ENCODE peak calls at places on chromosomes 5 and 9, in six cellular contexts. One of them, this sample, is unnamed.

GRCh38 chr9:136978073-136978864 is 965 bp downstream of the PTGDS start:
- DNase-seq in endothelial cell of umbilical vein: peak; percentile 39
- DNase-seq in A549: peak; percentile 89
- DNase-seq in K562: peak; percentile 89
- DNase-seq in GM12878: no peak
- DNase-seq in HepG2: no peak
- DNase-seq in this sample: no peak

GRCh38 chr5:174533127-174533453 is 191.3 kb upstream of the MSX2 start:
- DNase-seq in endothelial cell of umbilical vein: no peak
- DNase-seq in A549: peak; percentile 7
- DNase-seq in K562: no peak
- DNase-seq in GM12878: no peak
- DNase-seq in HepG2: no peak
- DNase-seq in this sample: no peak

GRCh38 chr5:17180957-17181723 is 36.3 kb upstream of the BASP1 start:
- DNase-seq in endothelial cell of umbilical vein: peak; percentile 74
- DNase-seq in A549: peak; percentile 95
- DNase-seq in K562: peak; percentile 5
- DNase-seq in GM12878: no peak
- DNase-seq in HepG2: peak; percentile 13
- DNase-seq in this sample: no peak

GRCh38 chr5:78604693-78605092 is 43.9 kb downstream of the LHFPL2 start:
- DNase-seq in endothelial cell of umbilical vein: no peak
- DNase-seq in A549: no peak
- DNase-seq in K562: no peak
- DNase-seq in GM12878: no peak
- DNase-seq in HepG2: peak; percentile 76
- DNase-seq in this sample: no peak

GRCh38 chr5:115586525-115587146 is 15.6 kb downstream of the TICAM2 start:
- DNase-seq in endothelial cell of umbilical vein: peak; percentile 41
- DNase-seq in A549: peak; percentile 18
- DNase-seq in K562: peak; percentile 25
- DNase-seq in GM12878: no peak
- DNase-seq in HepG2: peak; percentile 4
- DNase-seq in this sample: peak; percentile 38

GRCh38 chr5:123790226-123790625 is 278.2 kb downstream of the CSNK1G3 start:
- DNase-seq in endothelial cell of umbilical vein: no peak
- DNase-seq in A549: no peak
- DNase-seq in K562: no peak
- DNase-seq in GM12878: no peak
- DNase-seq in HepG2: no peak
- DNase-seq in this sample: no peak

GRCh38 chr9:29214162-29214520 is 1640.9 kb upstream of the C9orf72 start:
- DNase-seq in endothelial cell of umbilical vein: no peak
- DNase-seq in A549: peak; percentile 66
- DNase-seq in K562: no peak
- DNase-seq in GM12878: no peak
- DNase-seq in HepG2: no peak
- DNase-seq in this sample: no peak

GRCh38 chr9:98142182-98142924 is 23.3 kb upstream of the TRIM14 start:
- DNase-seq in endothelial cell of umbilical vein: no peak
- DNase-seq in A549: peak; percentile 24
- DNase-seq in K562: no peak
- DNase-seq in GM12878: no peak
- DNase-seq in HepG2: peak; percentile 51
- DNase-seq in this sample: no peak

GRCh38 chr9:86700601-86701000 is 246.7 kb downstream of the GAS1 start:
- DNase-seq in endothelial cell of umbilical vein: no peak
- DNase-seq in A549: no peak
- DNase-seq in K562: no peak
- DNase-seq in GM12878: no peak
- DNase-seq in HepG2: no peak
- DNase-seq in this sample: no peak

GRCh38 chr9:88013607-88014006 is 39.3 kb upstream of the CDK20 start:
- DNase-seq in endothelial cell of umbilical vein: no peak
- DNase-seq in A549: no peak
- DNase-seq in K562: no peak
- DNase-seq in GM12878: no peak
- DNase-seq in HepG2: no peak
- DNase-seq in this sample: no peak

GRCh38 chr5:170353946-170354345 is 35.2 kb downstream of the KCNMB1 start:
- DNase-seq in endothelial cell of umbilical vein: no peak
- DNase-seq in A549: no peak
- DNase-seq in K562: no peak
- DNase-seq in GM12878: no peak
- DNase-seq in HepG2: no peak
- DNase-seq in this sample: no peak

GRCh38 chr5:65059681-65060598 is 291.2 kb downstream of the CWC27 start:
- DNase-seq in endothelial cell of umbilical vein: peak; percentile 74
- DNase-seq in A549: no peak
- DNase-seq in K562: no peak
- DNase-seq in GM12878: peak; percentile 44
- DNase-seq in HepG2: no peak
- DNase-seq in this sample: no peak

GRCh38 chr5:181221792-181222629 is 1.1 kb upstream of the TRIM41 start:
- DNase-seq in endothelial cell of umbilical vein: peak; percentile 97
- DNase-seq in A549: peak; percentile 98
- DNase-seq in K562: peak; percentile 98
- DNase-seq in GM12878: peak; percentile 95
- DNase-seq in HepG2: peak; percentile 94
- DNase-seq in this sample: peak; percentile 96

GRCh38 chr5:61357745-61358144 is 25.7 kb downstream of the ZSWIM6 start:
- DNase-seq in endothelial cell of umbilical vein: no peak
- DNase-seq in A549: peak; percentile 63
- DNase-seq in K562: peak; percentile 48
- DNase-seq in GM12878: no peak
- DNase-seq in HepG2: peak; percentile 6
- DNase-seq in this sample: peak; percentile 38

GRCh38 chr9:136762915-136763648 is 1.2 kb downstream of the LCN15 start:
- DNase-seq in endothelial cell of umbilical vein: peak; percentile 29
- DNase-seq in A549: peak; percentile 79
- DNase-seq in K562: peak; percentile 91
- DNase-seq in GM12878: no peak
- DNase-seq in HepG2: peak; percentile 30
- DNase-seq in this sample: peak; percentile 37

GRCh38 chr9:137127301-137128157 is 11.4 kb upstream of the GRIN1 start:
- DNase-seq in endothelial cell of umbilical vein: peak; percentile 35
- DNase-seq in A549: peak; percentile 57
- DNase-seq in K562: peak; percentile 77
- DNase-seq in GM12878: no peak
- DNase-seq in HepG2: peak; percentile 65
- DNase-seq in this sample: peak; percentile 86

GRCh38 chr9:123031963-123032362 is 1.5 kb upstream of the GPR21 start:
- DNase-seq in endothelial cell of umbilical vein: no peak
- DNase-seq in A549: no peak
- DNase-seq in K562: no peak
- DNase-seq in GM12878: no peak
- DNase-seq in HepG2: no peak
- DNase-seq in this sample: no peak

GRCh38 chr9:75130621-75131020 is 42.3 kb downstream of the OSTF1 start:
- DNase-seq in endothelial cell of umbilical vein: no peak
- DNase-seq in A549: no peak
- DNase-seq in K562: no peak
- DNase-seq in GM12878: no peak
- DNase-seq in HepG2: no peak
- DNase-seq in this sample: no peak

GRCh38 chr5:98275980-98276379 is 497.5 kb upstream of the RGMB start:
- DNase-seq in endothelial cell of umbilical vein: no peak
- DNase-seq in A549: no peak
- DNase-seq in K562: no peak
- DNase-seq in GM12878: no peak
- DNase-seq in HepG2: no peak
- DNase-seq in this sample: no peak

GRCh38 chr9:121372563-121373400 is 2.7 kb upstream of the STOM start:
- DNase-seq in endothelial cell of umbilical vein: no peak
- DNase-seq in A549: peak; percentile 83
- DNase-seq in K562: peak; percentile 74
- DNase-seq in GM12878: no peak
- DNase-seq in HepG2: peak; percentile 94
- DNase-seq in this sample: no peak

GRCh38 chr5:171783051-171783450 is 2.6 kb upstream of the SMIM23 start:
- DNase-seq in endothelial cell of umbilical vein: no peak
- DNase-seq in A549: no peak
- DNase-seq in K562: no peak
- DNase-seq in GM12878: no peak
- DNase-seq in HepG2: no peak
- DNase-seq in this sample: no peak

GRCh38 chr5:130112246-130112645 is 208.0 kb downstream of the CHSY3 start:
- DNase-seq in endothelial cell of umbilical vein: no peak
- DNase-seq in A549: no peak
- DNase-seq in K562: no peak
- DNase-seq in GM12878: peak; percentile 5
- DNase-seq in HepG2: no peak
- DNase-seq in this sample: no peak

GRCh38 chr9:21994526-21994995 is at the start of gene CDKN2B-AS1:
- DNase-seq in endothelial cell of umbilical vein: peak; percentile 74
- DNase-seq in A549: no peak
- DNase-seq in K562: no peak
- DNase-seq in GM12878: no peak
- DNase-seq in HepG2: no peak
- DNase-seq in this sample: no peak

GRCh38 chr5:73786043-73786831 is 160.2 kb downstream of the ARHGEF28 start:
- DNase-seq in endothelial cell of umbilical vein: no peak
- DNase-seq in A549: no peak
- DNase-seq in K562: no peak
- DNase-seq in GM12878: no peak
- DNase-seq in HepG2: no peak
- DNase-seq in this sample: no peak

GRCh38 chr9:99299214-99300102 is 77.4 kb downstream of the SEC61B start:
- DNase-seq in endothelial cell of umbilical vein: peak; percentile 38
- DNase-seq in A549: peak; percentile 20
- DNase-seq in K562: no peak
- DNase-seq in GM12878: no peak
- DNase-seq in HepG2: peak; percentile 7
- DNase-seq in this sample: peak; percentile 39

GRCh38 chr5:73950441-73950873 is 324.5 kb downstream of the ARHGEF28 start:
- DNase-seq in endothelial cell of umbilical vein: no peak
- DNase-seq in A549: no peak
- DNase-seq in K562: no peak
- DNase-seq in GM12878: no peak
- DNase-seq in HepG2: no peak
- DNase-seq in this sample: no peak

GRCh38 chr5:99702565-99702964 is 773.8 kb upstream of the CHD1 start:
- DNase-seq in endothelial cell of umbilical vein: no peak
- DNase-seq in A549: no peak
- DNase-seq in K562: no peak
- DNase-seq in GM12878: no peak
- DNase-seq in HepG2: no peak
- DNase-seq in this sample: no peak

DNA sequence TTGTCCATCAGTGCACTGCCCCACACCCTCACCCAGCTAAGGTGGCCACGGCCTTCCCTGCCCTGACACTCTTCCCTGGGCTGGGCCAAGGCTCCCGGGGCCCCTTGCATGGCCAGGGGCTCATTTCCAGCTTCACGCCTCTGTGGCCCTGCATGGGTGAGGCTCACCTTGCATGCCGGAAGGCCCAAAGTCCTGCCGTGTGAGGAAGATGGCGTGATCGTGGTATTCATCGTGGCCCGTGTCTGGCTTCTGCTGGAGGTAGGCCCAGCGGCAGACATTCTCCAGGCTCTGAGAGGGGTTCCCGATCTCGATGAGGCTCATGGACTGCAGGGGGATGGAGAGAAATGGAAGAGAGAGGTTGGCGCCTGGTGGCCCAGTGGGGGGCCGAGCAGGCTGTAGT is 98.4 kb downstream of the ZNF354C start:
- DNase-seq in endothelial cell of umbilical vein: no peak
- DNase-seq in A549: no peak
- DNase-seq in K562: no peak
- DNase-seq in GM12878: no peak
- DNase-seq in HepG2: no peak
- DNase-seq in this sample: no peak
- TF ChIP-seq MYC in endothelial cell of umbilical vein: no peak
- TF ChIP-seq MYC in A549: no peak
- TF ChIP-seq MYC in K562: no peak
- TF ChIP-seq MYC in GM12878: no peak
- TF ChIP-seq MYC in HepG2: no peak
- TF ChIP-seq MYC in this sample: no peak

GRCh38 chr5:134524219-134524825 is 1.1 kb upstream of the JADE2 start:
- DNase-seq in endothelial cell of umbilical vein: peak; percentile 52
- DNase-seq in A549: peak; percentile 88
- DNase-seq in K562: peak; percentile 81
- DNase-seq in GM12878: no peak
- DNase-seq in HepG2: no peak
- DNase-seq in this sample: peak; percentile 92

GRCh38 chr5:134525687-134526482 is 415 bp downstream of the JADE2 start:
- DNase-seq in endothelial cell of umbilical vein: peak; percentile 76
- DNase-seq in A549: peak; percentile 84
- DNase-seq in K562: peak; percentile 81
- DNase-seq in GM12878: no peak
- DNase-seq in HepG2: peak; percentile 61
- DNase-seq in this sample: peak; percentile 91

GRCh38 chr5:134526483-134527155 is 1.1 kb downstream of the JADE2 start:
- DNase-seq in endothelial cell of umbilical vein: peak; percentile 73
- DNase-seq in A549: no peak
- DNase-seq in K562: peak; percentile 87
- DNase-seq in GM12878: no peak
- DNase-seq in HepG2: peak; percentile 67
- DNase-seq in this sample: peak; percentile 81

GRCh38 chr5:134523543-134524136 is 1.8 kb upstream of the JADE2 start:
- DNase-seq in endothelial cell of umbilical vein: no peak
- DNase-seq in A549: no peak
- DNase-seq in K562: no peak
- DNase-seq in GM12878: no peak
- DNase-seq in HepG2: no peak
- DNase-seq in this sample: no peak

GRCh38 chr5:134524826-134525686 is at the start of gene JADE2:
- DNase-seq in endothelial cell of umbilical vein: peak; percentile 74
- DNase-seq in A549: peak; percentile 89
- DNase-seq in K562: peak; percentile 66
- DNase-seq in GM12878: no peak
- DNase-seq in HepG2: peak; percentile 40
- DNase-seq in this sample: peak; percentile 91
- TF ChIP-seq POLR2A in endothelial cell of umbilical vein: no peak
- TF ChIP-seq POLR2A in A549: peak; percentile 28
- TF ChIP-seq POLR2A in K562: peak; percentile 22
- TF ChIP-seq POLR2A in GM12878: peak; percentile 76
- TF ChIP-seq POLR2A in HepG2: no peak
- TF ChIP-seq POLR2A in this sample: no peak

DNA sequence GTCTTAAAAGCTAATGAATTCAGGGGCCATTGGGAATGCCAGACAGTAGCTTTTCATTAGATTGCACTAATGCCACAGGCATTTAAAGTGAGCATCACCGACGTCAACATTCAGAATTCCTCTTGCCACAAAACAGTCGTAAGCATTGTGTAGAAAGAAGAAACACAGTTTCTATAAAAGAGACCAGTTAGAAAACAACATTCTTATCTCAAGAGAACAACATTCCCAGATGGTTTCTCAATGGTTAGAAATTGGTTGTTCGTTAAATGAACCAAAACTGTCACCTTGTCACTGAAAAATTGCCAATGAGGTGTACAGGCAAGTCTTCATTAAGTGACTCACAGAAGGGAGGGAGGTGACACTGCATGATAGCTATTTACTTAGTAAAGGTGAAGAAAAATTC is 401.6 kb upstream of the PRR16 start:
- DNase-seq in endothelial cell of umbilical vein: no peak
- DNase-seq in A549: no peak
- DNase-seq in K562: no peak
- DNase-seq in GM12878: no peak
- DNase-seq in HepG2: no peak
- DNase-seq in this sample: no peak
- TF ChIP-seq MYC in endothelial cell of umbilical vein: no peak
- TF ChIP-seq MYC in A549: no peak
- TF ChIP-seq MYC in K562: no peak
- TF ChIP-seq MYC in GM12878: no peak
- TF ChIP-seq MYC in HepG2: no peak
- TF ChIP-seq MYC in this sample: no peak

GRCh38 chr9:7976167-7976755 is 176.7 kb upstream of the DMAC1 start:
- DNase-seq in endothelial cell of umbilical vein: no peak
- DNase-seq in A549: no peak
- DNase-seq in K562: no peak
- DNase-seq in GM12878: peak; percentile 89
- DNase-seq in HepG2: no peak
- DNase-seq in this sample: peak; percentile 99
- TF ChIP-seq POLR2A in endothelial cell of umbilical vein: no peak
- TF ChIP-seq POLR2A in A549: no peak
- TF ChIP-seq POLR2A in K562: no peak
- TF ChIP-seq POLR2A in GM12878: peak; percentile 35
- TF ChIP-seq POLR2A in HepG2: no peak
- TF ChIP-seq POLR2A in this sample: no peak

This sample was measured in NB4.